ENCODE peak calls at places on chromosomes 11 and 22, in ten cellular contexts. R, Q, Y, K, B, H, Z, D, O and V are unnamed samples.

GRCh38 chr11:43408277-43408676 is 49.6 kb downstream of the TTC17 start:
- DNase-seq in Q (no peak), H (no peak), O (no peak), B (no peak), Z (no peak), Y (no peak), D (no peak), R (no peak), K (no peak), V (no peak)

GRCh38 chr11:118703563-118704106 is 24.2 kb upstream of the TREH start:
- DNase-seq in O (no peak), Z (no peak), Q (no peak), Y (no peak), K (no peak), B (peak), H (no peak), D (peak), R (no peak), V (peak)

GRCh38 chr22:48428556-48429371 is 1398.9 kb downstream of the BRD1 start:
- DNase-seq in R (peak), K (no peak), Z (no peak), Q (no peak), O (no peak), D (no peak), B (no peak), Y (no peak), H (no peak), V (no peak)

GRCh38 chr22:47152938-47153337 is 390.5 kb downstream of the TBC1D22A start:
- DNase-seq in Q (no peak), R (no peak), Z (no peak), H (no peak), O (no peak), D (no peak), K (no peak), B (no peak), Y (no peak), V (no peak)

GRCh38 chr11:47278769-47279168 is 8.8 kb downstream of the MADD start:
- DNase-seq in Q (no peak), R (no peak), Y (no peak), K (no peak), O (no peak), B (no peak), H (no peak), D (no peak), Z (no peak), V (no peak)

GRCh38 chr22:24240381-24240780 is 4.5 kb downstream of the GGT5 start:
- DNase-seq in H (no peak), Q (no peak), B (no peak), K (no peak), Z (no peak), R (no peak), D (no peak), O (no peak), Y (no peak), V (no peak)

GRCh38 chr22:50498322-50498861 is 9.1 kb downstream of the LMF2 start:
- DNase-seq in K (no peak), H (no peak), D (peak), Q (peak), Z (peak), B (peak), Y (no peak), R (peak), O (peak), V (no peak)

GRCh38 chr11:84289381-84289906 is 1003.3 kb upstream of the CCDC90B start:
- DNase-seq in Q (no peak), Z (no peak), Y (no peak), D (no peak), H (no peak), K (no peak), B (no peak), R (no peak), O (no peak), V (no peak)

GRCh38 chr11:103586756-103587155 is 449.7 kb upstream of the DDI1 start:
- DNase-seq in Q (no peak), O (no peak), H (no peak), B (no peak), K (no peak), Y (no peak), Z (no peak), D (no peak), R (no peak), V (peak)

GRCh38 chr22:24027389-24027980 is 16.4 kb downstream of the CABIN1 start:
- DNase-seq in D (peak), R (no peak), Y (no peak), B (no peak), Z (no peak), H (no peak), K (no peak), O (peak), Q (no peak), V (no peak)

GRCh38 chr11:86955674-86956522 is 703 bp upstream of the FZD4 start:
- DNase-seq in O (peak), B (peak), H (peak), Z (peak), Q (peak), R (peak), Y (peak), K (peak), D (peak), V (peak)

GRCh38 chr11:65642014-65642671 is 4.2 kb downstream of the SIPA1 start:
- DNase-seq in Q (no peak), Y (no peak), H (no peak), D (no peak), B (no peak), K (peak), R (no peak), O (no peak), Z (no peak), V (no peak)

GRCh38 chr11:29153078-29153477 is 863.8 kb downstream of the KCNA4 start:
- DNase-seq in K (no peak), Y (no peak), Z (no peak), D (no peak), R (no peak), B (no peak), H (no peak), Q (no peak), O (no peak), V (no peak)

GRCh38 chr11:19311306-19312030 is 70.7 kb upstream of the E2F8 start:
- DNase-seq in H (peak), B (peak), Q (peak), O (peak), Z (peak), D (peak), R (peak), K (no peak), Y (peak), V (no peak)

GRCh38 chr22:37079668-37080171 is 28.2 kb downstream of the KCTD17 start:
- DNase-seq in Q (no peak), Z (no peak), R (peak), B (no peak), K (peak), Y (no peak), O (peak), H (no peak), D (no peak), V (no peak)

GRCh38 chr11:11813288-11813962 is 28.3 kb upstream of the USP47 start:
- DNase-seq in B (peak), Y (peak), O (no peak), Q (peak), R (peak), Z (no peak), D (no peak), H (no peak), K (no peak), V (peak)

GRCh38 chr11:134004406-134005197 is 47.8 kb upstream of the IGSF9B start:
- DNase-seq in B (no peak), K (no peak), D (no peak), Z (no peak), H (no peak), Q (no peak), O (no peak), Y (no peak), R (no peak), V (no peak)

GRCh38 chr22:48734359-48734758 is 1093.3 kb downstream of the BRD1 start:
- DNase-seq in Z (no peak), K (peak), B (no peak), O (no peak), H (no peak), Y (no peak), Q (no peak), R (no peak), D (no peak), V (no peak)

GRCh38 chr11:46413755-46414465 is 22.3 kb upstream of the CHRM4 start:
- DNase-seq in D (no peak), R (no peak), O (no peak), B (no peak), Q (no peak), H (no peak), Z (no peak), K (no peak), Y (no peak), V (no peak)

GRCh38 chr22:49547751-49548239 is 279.9 kb downstream of the BRD1 start:
- DNase-seq in O (no peak), B (no peak), Q (no peak), D (peak), Y (no peak), Z (no peak), K (peak), R (peak), H (no peak), V (no peak)

GRCh38 chr11:129973068-129973467 is 29.6 kb downstream of the PRDM10 start:
- DNase-seq in B (no peak), D (no peak), Q (no peak), O (no peak), H (no peak), Z (no peak), R (no peak), K (no peak), Y (no peak), V (no peak)

GRCh38 chr11:3101921-3102640 is 44.9 kb upstream of the CARS1 start:
- DNase-seq in D (peak), R (peak), K (no peak), Y (no peak), Q (no peak), Z (no peak), H (no peak), B (no peak), O (no peak), V (peak)

GRCh38 chr11:105870521-105871113 is 151.4 kb downstream of the MSANTD4 start:
- DNase-seq in O (no peak), R (no peak), D (no peak), Y (no peak), Q (no peak), Z (no peak), H (no peak), B (no peak), K (no peak), V (no peak)

GRCh38 chr22:46942816-46943783 is 180.7 kb downstream of the TBC1D22A start:
- DNase-seq in B (peak), K (peak), H (no peak), R (no peak), Z (no peak), Y (peak), D (peak), Q (no peak), O (no peak), V (peak)

GRCh38 chr11:76790251-76790650 is 7.1 kb downstream of the TSKU start:
- DNase-seq in B (no peak), D (peak), H (no peak), Z (no peak), Y (peak), O (no peak), K (peak), R (peak), Q (no peak), V (no peak)

GRCh38 chr11:47270331-47271271 is 668 bp downstream of the MADD start:
- DNase-seq in Z (peak), B (peak), D (no peak), K (peak), Y (peak), H (no peak), O (peak), Q (no peak), R (peak), V (no peak)

GRCh38 chr22:46788426-46789168 is 26.1 kb downstream of the TBC1D22A start:
- DNase-seq in Q (no peak), O (no peak), H (no peak), R (peak), K (no peak), Z (peak), D (no peak), B (no peak), Y (no peak), V (no peak)

GRCh38 chr11:101909087-101909486 is 5.7 kb upstream of the CEP126 start:
- DNase-seq in Q (no peak), Y (no peak), R (no peak), Z (no peak), D (no peak), B (no peak), K (no peak), H (no peak), O (no peak), V (no peak)

GRCh38 chr11:29518389-29519174 is 498.2 kb downstream of the KCNA4 start:
- DNase-seq in H (no peak), O (no peak), B (no peak), Z (no peak), Y (no peak), D (no peak), K (no peak), Q (no peak), R (no peak), V (no peak)

GRCh38 chr11:130037058-130037457 is 32.6 kb upstream of the APLP2 start:
- DNase-seq in K (no peak), Y (no peak), Z (no peak), R (peak), Q (no peak), H (no peak), O (no peak), B (no peak), D (no peak), V (no peak)

GRCh38 chr11:73409431-73409830 is 33.2 kb downstream of the RELT start:
- DNase-seq in R (no peak), O (no peak), D (peak), Z (no peak), H (no peak), Q (no peak), B (no peak), K (no peak), Y (no peak), V (no peak)

GRCh38 chr11:15106201-15106965 is 8.3 kb upstream of the INSC start:
- DNase-seq in Z (no peak), O (no peak), K (no peak), Y (no peak), D (no peak), H (no peak), R (no peak), Q (peak), B (no peak), V (no peak)

GRCh38 chr11:48172818-48173609 is 43.6 kb upstream of the OR4B1 start:
- DNase-seq in K (peak), Q (peak), D (no peak), B (peak), O (peak), Z (peak), R (peak), Y (peak), H (peak), V (peak)

GRCh38 chr11:4511267-4511666 is 28.8 kb downstream of the OR52K1 start:
- DNase-seq in D (no peak), Y (no peak), H (no peak), O (no peak), K (no peak), Q (no peak), R (no peak), Z (no peak), B (no peak), V (no peak)

GRCh38 chr22:31080848-31081649 is at the start of gene SMTN:
- DNase-seq in Q (peak), Y (peak), R (peak), B (peak), K (peak), H (peak), D (peak), Z (peak), O (peak), V (peak)
- TF ChIP-seq POLR2A in Q (peak), Y (peak), R (peak), B (peak), K (peak), H (peak), D (peak), Z (peak), O (peak), V (peak)

DNA sequence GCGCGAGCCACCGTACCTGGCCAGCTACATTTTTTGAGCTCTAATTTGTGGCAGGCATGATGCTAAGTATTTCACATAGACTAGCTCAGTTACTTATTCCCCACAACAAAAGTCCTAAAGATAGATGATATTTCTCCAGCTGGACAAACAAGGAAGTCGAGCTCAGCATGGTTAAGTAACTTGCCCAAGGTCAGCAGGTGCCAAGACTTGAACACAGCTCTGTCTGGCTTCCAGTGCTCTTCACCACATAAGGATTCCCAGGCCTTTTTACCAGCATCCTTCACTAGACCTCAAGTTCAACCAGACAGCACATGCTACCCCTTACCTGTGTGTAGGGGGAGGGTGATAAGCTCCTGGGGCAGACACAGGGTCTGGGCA is 177.3 kb upstream of the NCAM1 start:
- DNase-seq in K (no peak), B (no peak), H (no peak), Y (no peak), Q (no peak), R (no peak), D (no peak), O (no peak), Z (no peak), V (no peak)
- H3K4me3 ChIP-seq in K (no peak), B (no peak), H (no peak), Y (no peak), Q (no peak), R (no peak), D (no peak), O (no peak), Z (no peak), V (no peak)

GRCh38 chr11:68459886-68460740 is 439 bp upstream of the PPP6R3 start:
- DNase-seq in K (peak), Z (peak), D (peak), R (peak), H (peak), B (peak), O (peak), Q (peak), Y (peak), V (peak)
- TF ChIP-seq POLR2A in K (no peak), Z (no peak), D (no peak), R (no peak), H (no peak), B (no peak), O (no peak), Q (no peak), Y (no peak), V (no peak)

GRCh38 chr22:41563051-41563711 is 2.4 kb downstream of the CSDC2 start:
- DNase-seq in O (no peak), R (no peak), K (no peak), Q (no peak), Y (peak), H (no peak), D (no peak), B (peak), Z (no peak), V (no peak)
- H3K4me3 ChIP-seq in O (no peak), R (no peak), K (no peak), Q (peak), Y (peak), H (no peak), D (no peak), B (peak), Z (no peak), V (no peak)

GRCh38 chr22:41398921-41399320 is 17.2 kb downstream of the TEF start:
- DNase-seq in Q (no peak), Z (no peak), K (no peak), H (no peak), B (no peak), R (no peak), D (no peak), Y (no peak), O (no peak), V (no peak)

GRCh38 chr22:41395531-41396240 is 13.9 kb downstream of the TEF start:
- DNase-seq in H (no peak), Y (no peak), Q (no peak), B (no peak), R (no peak), O (no peak), K (no peak), D (no peak), Z (no peak), V (no peak)

GRCh38 chr22:41401781-41402648 is 20.3 kb downstream of the TEF start:
- DNase-seq in O (peak), Z (peak), H (no peak), B (peak), Q (no peak), R (peak), D (no peak), K (no peak), Y (peak), V (peak)

GRCh38 chr22:41394012-41394356 is 12.2 kb downstream of the TEF start:
- DNase-seq in D (no peak), K (no peak), Y (no peak), O (no peak), H (no peak), R (no peak), B (no peak), Q (no peak), Z (no peak), V (no peak)

GRCh38 chr22:41397143-41397811 is 15.5 kb downstream of the TEF start:
- DNase-seq in Y (no peak), Z (no peak), H (no peak), B (no peak), R (peak), O (no peak), D (no peak), Q (no peak), K (no peak), V (no peak)
- TF ChIP-seq POLR2A in Y (no peak), Z (no peak), H (no peak), B (no peak), R (no peak), O (no peak), D (no peak), Q (no peak), K (no peak), V (no peak)

DNA sequence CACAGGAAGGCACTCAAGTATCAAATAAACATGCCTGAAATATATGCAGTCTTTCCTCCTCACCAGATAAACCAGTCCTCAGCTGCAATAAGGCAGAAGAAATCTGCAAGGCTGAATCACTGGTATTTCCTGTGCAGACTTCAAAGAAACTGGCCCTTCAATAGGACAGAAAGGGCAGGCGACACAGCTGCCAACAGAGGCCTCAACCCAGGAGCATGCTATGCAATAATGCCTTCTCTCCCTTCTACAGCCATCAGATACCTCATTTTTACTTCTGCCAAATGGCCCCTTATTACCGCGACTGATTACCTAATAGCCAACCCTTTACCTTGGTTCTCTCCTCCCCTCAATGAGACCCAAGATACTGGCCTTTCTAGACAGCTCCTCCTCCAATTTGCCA is 8.0 kb downstream of the NUMA1 start:
- DNase-seq in Q (peak), Z (peak), K (no peak), R (no peak), Y (no peak), O (peak), D (no peak), B (peak), H (no peak), V (no peak)
- H3K4me3 ChIP-seq in Q (peak), Z (no peak), K (no peak), R (no peak), Y (no peak), O (no peak), D (no peak), B (no peak), H (no peak), V (no peak)

GRCh38 chr22:33354928-33355327 is 296.7 kb upstream of the SYN3 start:
- DNase-seq in R (no peak), Y (no peak), B (no peak), K (no peak), Q (no peak), Z (no peak), O (no peak), D (no peak), H (no peak), V (no peak)
- TF ChIP-seq POLR2A in R (no peak), Y (no peak), B (no peak), K (no peak), Q (no peak), Z (no peak), O (no peak), D (no peak), H (no peak), V (no peak)

GRCh38 chr22:21102659-21103267 is 57.0 kb downstream of the LRRC74B start:
- DNase-seq in Y (peak), D (peak), Z (peak), O (peak), K (peak), R (peak), Q (peak), B (peak), H (no peak), V (peak)
- H3K4me3 ChIP-seq in Y (no peak), D (no peak), Z (peak), O (no peak), K (no peak), R (no peak), Q (peak), B (no peak), H (no peak), V (no peak)